ENCODE peak calls at places on chromosome 1, in five cellular contexts. C is SK-N-SH, J is neural progenitor cell, B is uterus, Y is H1. P is an unnamed sample. For H3K9me3, the result is how much of the 10 kb centered on the place peaks cover.

GRCh38 chr1:241375906-241376305 is 18.9 kb upstream of the RGS7 start:
- DNase-seq in C (no peak), J (no peak), B (no peak), Y (no peak), P (no peak)

GRCh38 chr1:55781944-55782482 is 566.8 kb upstream of the USP24 start:
- DNase-seq in C (no peak), J (no peak), B (peak), Y (no peak), P (no peak)

GRCh38 chr1:156677616-156678596 is 699 bp upstream of the NES start:
- DNase-seq in C (peak), J (peak), B (peak), Y (no peak), P (no peak)

GRCh38 chr1:159960721-159961381 is 6.8 kb upstream of the SLAMF9 start:
- DNase-seq in C (no peak), J (no peak), B (peak), Y (no peak), P (no peak)

GRCh38 chr1:181469829-181470228 is 13.5 kb upstream of the CACNA1E start:
- DNase-seq in C (no peak), J (no peak), B (peak), Y (no peak), P (no peak)

GRCh38 chr1:82367456-82367855 is 566.7 kb downstream of the ADGRL2 start:
- DNase-seq in C (no peak), J (no peak), B (no peak), Y (no peak), P (no peak)

GRCh38 chr1:232571523-232571922 is 58.4 kb downstream of the SIPA1L2 start:
- DNase-seq in C (no peak), J (no peak), B (no peak), Y (no peak), P (no peak)

GRCh38 chr1:201348211-201348566 is 29.3 kb downstream of the TNNT2 start:
- DNase-seq in C (peak), J (peak), B (no peak), Y (peak), P (no peak)

GRCh38 chr1:27816921-27817630 is 13.5 kb upstream of the PPP1R8 start:
- DNase-seq in C (no peak), J (no peak), B (no peak), Y (no peak), P (no peak)

GRCh38 chr1:55555971-55556370 is 340.8 kb upstream of the USP24 start:
- DNase-seq in C (peak), J (no peak), B (no peak), Y (no peak), P (no peak)

GRCh38 chr1:76086597-76086996 is 12.1 kb downstream of the ST6GALNAC3 start:
- DNase-seq in C (no peak), J (no peak), B (no peak), Y (no peak), P (no peak)

GRCh38 chr1:11736746-11737639 is 1.1 kb downstream of the AGTRAP start:
- DNase-seq in C (peak), J (peak), B (peak), Y (no peak), P (peak)

GRCh38 chr1:246725191-246725590 is 982 bp downstream of the SCCPDH start:
- DNase-seq in C (peak), J (no peak), B (no peak), Y (no peak), P (no peak)

GRCh38 chr1:29900727-29901126 is 664.4 kb downstream of the PTPRU start:
- DNase-seq in C (no peak), J (no peak), B (no peak), Y (no peak), P (no peak)

GRCh38 chr1:98072047-98072446 is 151.2 kb upstream of the DPYD start:
- DNase-seq in C (no peak), J (no peak), B (no peak), Y (no peak), P (no peak)

GRCh38 chr1:37102656-37103382 is 68.5 kb upstream of the GRIK3 start:
- DNase-seq in C (no peak), J (no peak), B (no peak), Y (no peak), P (no peak)

GRCh38 chr1:96926176-96926575 is 204.6 kb downstream of the PTBP2 start:
- DNase-seq in C (no peak), J (no peak), B (no peak), Y (no peak), P (no peak)

GRCh38 chr1:151156515-151156819 is at the start of gene TNFAIP8L2:
- DNase-seq in C (no peak), J (peak), B (no peak), Y (no peak), P (peak)

GRCh38 chr1:180360333-180361075 is 130.4 kb downstream of the LHX4 start:
- DNase-seq in C (no peak), J (no peak), B (no peak), Y (no peak), P (no peak)

GRCh38 chr1:29985376-29985945 is 737.9 kb downstream of the MATN1 start:
- DNase-seq in C (no peak), J (no peak), B (no peak), Y (no peak), P (no peak)

GRCh38 chr1:231628207-231628876 is 1.8 kb downstream of the DISC1 start:
- DNase-seq in C (no peak), J (no peak), B (no peak), Y (no peak), P (peak)

GRCh38 chr1:38964140-38964548 is 22.5 kb upstream of the RHBDL2 start:
- DNase-seq in C (peak), J (no peak), B (no peak), Y (no peak), P (no peak)
- TF ChIP-seq CTCF in C (peak), J (peak), B (no peak), Y (peak), P (no peak)

GRCh38 chr1:35191429-35192055 is 1.4 kb downstream of the SFPQ start:
- DNase-seq in C (no peak), J (no peak), B (no peak), Y (no peak), P (no peak)
- H3K27ac ChIP-seq in C (peak), J (no peak), B (peak), Y (no peak), P (no peak)

GRCh38 chr1:17280436-17280835 is 27.6 kb upstream of the PADI4 start:
- DNase-seq in C (no peak), J (no peak), B (no peak), Y (no peak), P (no peak)

GRCh38 chr1:17281775-17282181 is 26.2 kb upstream of the PADI4 start:
- DNase-seq in C (no peak), J (no peak), B (no peak), Y (no peak), P (no peak)

GRCh38 chr1:17279001-17279830 is 28.8 kb upstream of the PADI4 start:
- DNase-seq in C (no peak), J (no peak), B (no peak), Y (no peak), P (no peak)

GRCh38 chr1:17282836-17283235 is 25.2 kb upstream of the PADI4 start:
- DNase-seq in C (no peak), J (no peak), B (no peak), Y (no peak), P (no peak)

GRCh38 chr1:17280894-17281293 is 27.1 kb upstream of the PADI4 start:
- DNase-seq in C (no peak), J (no peak), B (no peak), Y (no peak), P (no peak)
- H3K9me3 ChIP-seq in C (under half), J (under half), B (under half), Y (under half), P (under half)

GRCh38 chr1:63004868-63005267 is 220.9 kb downstream of the ATG4C start:
- DNase-seq in C (peak), J (peak), B (no peak), Y (no peak), P (no peak)
- TF ChIP-seq CTCF in C (peak), J (peak), B (no peak), Y (peak), P (no peak)

DNA sequence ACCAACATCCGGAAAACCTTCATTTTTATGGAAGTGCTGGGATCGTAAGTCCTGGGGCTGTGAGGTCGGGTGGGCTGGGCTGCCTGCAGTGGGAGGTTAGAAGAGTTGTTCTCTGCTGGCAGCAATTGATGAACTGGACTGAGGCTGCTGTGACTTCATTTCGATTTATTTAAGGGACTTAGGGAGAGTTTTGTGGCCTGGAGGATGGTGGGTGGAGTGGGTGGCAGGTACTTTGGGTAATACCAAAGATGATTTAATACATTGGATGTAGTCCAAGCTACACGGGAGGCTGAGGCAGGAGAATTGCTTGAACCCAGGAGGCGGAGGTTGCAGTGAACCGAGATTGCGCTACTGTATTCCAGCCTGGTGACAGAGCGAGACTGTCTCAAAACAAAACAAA is 11.5 kb downstream of the CAMK1G start:
- DNase-seq in C (no peak), J (no peak), B (no peak), Y (no peak), P (no peak)
- H3K27ac ChIP-seq in C (no peak), J (no peak), B (no peak), Y (no peak), P (no peak)

GRCh38 chr1:158579733-158580132 is at the start of gene OR10X1:
- DNase-seq in C (no peak), J (no peak), B (no peak), Y (no peak), P (no peak)
- H3K9me3 ChIP-seq in C (under half), J (under half), B (under half), Y (under half), P (under half)

P was measured in CD4-positive, alpha-beta T cell.